ENCODE peak calls at places on chromosomes 7 and 10, in five cellular contexts. One of them, this sample, is unnamed. For H3K9me3, the result is how much of the 10 kb centered on the place peaks cover.

GRCh38 chr7:64877714-64878610 is 25.1 kb upstream of the ZNF273 start:
- DNase-seq in SK-N-SH: peak
- DNase-seq in IMR-90: no peak
- DNase-seq in K562: no peak
- DNase-seq in HepG2: no peak
- DNase-seq in this sample: no peak

GRCh38 chr10:97222346-97222961 is 36.7 kb upstream of the SLIT1 start:
- DNase-seq in SK-N-SH: peak
- DNase-seq in IMR-90: no peak
- DNase-seq in K562: peak
- DNase-seq in HepG2: no peak
- DNase-seq in this sample: no peak

GRCh38 chr7:78265486-78265885 is 466.9 kb downstream of the PHTF2 start:
- DNase-seq in SK-N-SH: no peak
- DNase-seq in IMR-90: no peak
- DNase-seq in K562: no peak
- DNase-seq in HepG2: no peak
- DNase-seq in this sample: no peak

GRCh38 chr10:131853610-131853964 is 47.2 kb upstream of the PPP2R2D start:
- DNase-seq in SK-N-SH: no peak
- DNase-seq in IMR-90: no peak
- DNase-seq in K562: no peak
- DNase-seq in HepG2: no peak
- DNase-seq in this sample: no peak

GRCh38 chr10:10498781-10499180 is 518.9 kb upstream of the CELF2 start:
- DNase-seq in SK-N-SH: no peak
- DNase-seq in IMR-90: peak
- DNase-seq in K562: no peak
- DNase-seq in HepG2: no peak
- DNase-seq in this sample: no peak

GRCh38 chr7:141203177-141203576 is 129.3 kb downstream of the TMEM178B start:
- DNase-seq in SK-N-SH: no peak
- DNase-seq in IMR-90: no peak
- DNase-seq in K562: no peak
- DNase-seq in HepG2: no peak
- DNase-seq in this sample: no peak

GRCh38 chr10:78528749-78529204 is 495.1 kb downstream of the RPS24 start:
- DNase-seq in SK-N-SH: no peak
- DNase-seq in IMR-90: no peak
- DNase-seq in K562: no peak
- DNase-seq in HepG2: peak
- DNase-seq in this sample: no peak

GRCh38 chr7:134547738-134548054 is 1.2 kb upstream of the AKR1B15 start:
- DNase-seq in SK-N-SH: no peak
- DNase-seq in IMR-90: peak
- DNase-seq in K562: peak
- DNase-seq in HepG2: no peak
- DNase-seq in this sample: peak

GRCh38 chr10:106217627-106218026 is 946.9 kb downstream of the SORCS1 start:
- DNase-seq in SK-N-SH: no peak
- DNase-seq in IMR-90: no peak
- DNase-seq in K562: no peak
- DNase-seq in HepG2: no peak
- DNase-seq in this sample: no peak

GRCh38 chr7:151244871-151245346 is 3.6 kb downstream of the SMARCD3 start:
- DNase-seq in SK-N-SH: peak
- DNase-seq in IMR-90: no peak
- DNase-seq in K562: no peak
- DNase-seq in HepG2: no peak
- DNase-seq in this sample: no peak

GRCh38 chr7:127946081-127946480 is 85.2 kb downstream of the LRRC4 start:
- DNase-seq in SK-N-SH: no peak
- DNase-seq in IMR-90: no peak
- DNase-seq in K562: no peak
- DNase-seq in HepG2: no peak
- DNase-seq in this sample: no peak

GRCh38 chr7:68865351-68865885 is 732.9 kb upstream of the AUTS2 start:
- DNase-seq in SK-N-SH: no peak
- DNase-seq in IMR-90: no peak
- DNase-seq in K562: no peak
- DNase-seq in HepG2: no peak
- DNase-seq in this sample: no peak

GRCh38 chr7:107408349-107408748 is 61.5 kb upstream of the GPR22 start:
- DNase-seq in SK-N-SH: no peak
- DNase-seq in IMR-90: peak
- DNase-seq in K562: no peak
- DNase-seq in HepG2: no peak
- DNase-seq in this sample: no peak

GRCh38 chr7:107414198-107414597 is 55.7 kb upstream of the GPR22 start:
- DNase-seq in SK-N-SH: no peak
- DNase-seq in IMR-90: no peak
- DNase-seq in K562: no peak
- DNase-seq in HepG2: no peak
- DNase-seq in this sample: no peak
- TF ChIP-seq SMC3 in SK-N-SH: no peak
- TF ChIP-seq SMC3 in IMR-90: no peak
- TF ChIP-seq SMC3 in K562: no peak
- TF ChIP-seq SMC3 in HepG2: no peak
- TF ChIP-seq SMC3 in this sample: no peak

DNA sequence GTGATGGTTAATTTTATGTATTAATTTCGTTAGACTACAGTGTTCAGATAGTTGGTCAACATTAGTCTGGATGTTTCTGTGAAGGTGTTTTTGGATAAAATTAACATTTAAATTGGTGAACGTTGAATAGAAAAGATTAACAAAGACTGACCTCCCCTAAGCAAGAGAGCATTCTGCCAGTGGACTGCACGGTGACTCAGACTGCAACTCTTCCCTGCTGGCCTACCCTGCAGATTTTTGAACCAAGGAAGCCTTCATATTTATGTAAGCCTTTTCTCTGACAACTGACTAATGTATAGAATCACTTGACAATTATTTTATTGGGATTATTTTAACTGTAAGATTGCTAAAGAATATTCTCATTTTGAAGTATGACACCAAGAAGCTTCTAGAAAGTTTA is 7.9 kb upstream of the ZNF248 start:
- DNase-seq in SK-N-SH: no peak
- DNase-seq in IMR-90: peak
- DNase-seq in K562: no peak
- DNase-seq in HepG2: no peak
- DNase-seq in this sample: no peak
- H3K9me3 ChIP-seq in SK-N-SH: under half
- H3K9me3 ChIP-seq in IMR-90: under half
- H3K9me3 ChIP-seq in K562: under half
- H3K9me3 ChIP-seq in HepG2: under half
- H3K9me3 ChIP-seq in this sample: under half

DNA sequence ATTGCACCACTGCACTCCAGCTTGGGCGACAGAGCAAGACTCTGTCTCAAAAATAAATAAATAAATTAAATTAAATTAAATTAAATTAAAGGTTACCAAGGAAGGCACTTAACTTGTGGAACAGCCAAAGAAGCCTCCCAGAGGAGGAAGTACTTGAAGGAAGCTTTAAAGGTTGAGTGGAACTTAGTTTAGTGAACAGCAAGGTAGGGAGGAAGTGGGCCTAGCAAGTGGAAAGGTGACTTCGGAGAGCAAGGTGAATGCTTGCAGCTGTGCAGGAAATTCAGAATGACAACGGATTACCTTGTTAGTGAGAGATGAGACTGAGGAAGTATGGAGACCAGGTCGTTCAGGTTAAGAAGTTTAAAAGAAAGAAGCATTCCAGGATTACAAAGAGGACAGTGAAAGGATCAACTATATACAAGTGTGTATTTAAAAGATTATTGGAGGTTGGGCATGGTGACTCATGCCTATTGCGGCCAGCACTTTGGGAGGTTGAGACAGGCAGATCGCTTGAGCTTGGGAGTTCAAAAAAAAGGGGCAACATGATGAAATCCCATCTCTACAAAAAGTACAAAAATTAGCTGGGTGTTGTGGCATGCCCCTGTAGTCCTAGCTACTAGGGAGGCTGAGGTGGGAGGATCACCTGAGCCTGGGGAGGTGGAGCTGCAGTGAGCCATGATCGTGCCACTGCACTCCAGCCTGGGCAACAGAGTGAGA is 12.8 kb upstream of the RPEL1 start:
- DNase-seq in SK-N-SH: no peak
- DNase-seq in IMR-90: peak
- DNase-seq in K562: no peak
- DNase-seq in HepG2: peak
- DNase-seq in this sample: peak
- H3K4me2 ChIP-seq in SK-N-SH: no peak
- H3K4me2 ChIP-seq in IMR-90: peak
- H3K4me2 ChIP-seq in K562: no peak
- H3K4me2 ChIP-seq in HepG2: peak
- H3K4me2 ChIP-seq in this sample: peak

GRCh38 chr7:154767194-154767593 is 235.7 kb downstream of the PAXIP1 start:
- DNase-seq in SK-N-SH: no peak
- DNase-seq in IMR-90: no peak
- DNase-seq in K562: no peak
- DNase-seq in HepG2: no peak
- DNase-seq in this sample: no peak

GRCh38 chr7:154770361-154770760 is 232.6 kb downstream of the PAXIP1 start:
- DNase-seq in SK-N-SH: no peak
- DNase-seq in IMR-90: no peak
- DNase-seq in K562: no peak
- DNase-seq in HepG2: no peak
- DNase-seq in this sample: no peak

GRCh38 chr7:154769011-154769410 is 233.9 kb downstream of the PAXIP1 start:
- DNase-seq in SK-N-SH: no peak
- DNase-seq in IMR-90: no peak
- DNase-seq in K562: no peak
- DNase-seq in HepG2: no peak
- DNase-seq in this sample: no peak

GRCh38 chr7:154769527-154769926 is 233.4 kb downstream of the PAXIP1 start:
- DNase-seq in SK-N-SH: no peak
- DNase-seq in IMR-90: no peak
- DNase-seq in K562: no peak
- DNase-seq in HepG2: no peak
- DNase-seq in this sample: no peak

DNA sequence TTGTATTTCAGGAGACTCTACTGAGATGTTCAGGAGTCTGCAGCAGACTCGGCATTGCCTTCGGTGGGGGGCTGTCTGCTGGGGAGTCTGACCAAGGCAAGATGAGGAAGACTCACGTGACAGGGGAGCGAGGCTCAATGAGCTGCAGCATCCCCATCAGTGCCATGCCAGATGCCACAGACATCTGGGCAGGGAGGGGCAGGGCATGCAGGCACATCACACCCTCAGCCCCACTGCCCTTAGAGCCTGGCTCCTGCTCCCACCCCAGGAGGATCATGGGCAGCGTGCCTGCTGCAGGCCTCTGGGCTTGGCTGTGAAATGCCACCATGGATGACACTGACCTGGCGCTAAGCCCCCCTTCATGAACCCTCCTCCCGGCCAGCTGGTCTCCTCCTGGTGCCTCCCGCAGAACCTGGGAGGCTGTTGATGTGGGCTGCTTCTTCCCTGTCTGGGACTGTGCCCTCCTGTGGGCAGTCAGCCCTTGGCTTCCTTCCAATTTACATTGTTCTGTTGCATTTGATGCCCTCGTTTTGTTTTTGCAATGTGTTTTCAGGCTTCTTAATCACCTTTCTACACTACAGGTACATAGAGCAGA is 235.0 kb downstream of the PAXIP1 start:
- DNase-seq in SK-N-SH: peak
- DNase-seq in IMR-90: no peak
- DNase-seq in K562: no peak
- DNase-seq in HepG2: no peak
- DNase-seq in this sample: no peak
- TF ChIP-seq SMC3 in SK-N-SH: no peak
- TF ChIP-seq SMC3 in IMR-90: no peak
- TF ChIP-seq SMC3 in K562: no peak
- TF ChIP-seq SMC3 in HepG2: no peak
- TF ChIP-seq SMC3 in this sample: no peak

DNA sequence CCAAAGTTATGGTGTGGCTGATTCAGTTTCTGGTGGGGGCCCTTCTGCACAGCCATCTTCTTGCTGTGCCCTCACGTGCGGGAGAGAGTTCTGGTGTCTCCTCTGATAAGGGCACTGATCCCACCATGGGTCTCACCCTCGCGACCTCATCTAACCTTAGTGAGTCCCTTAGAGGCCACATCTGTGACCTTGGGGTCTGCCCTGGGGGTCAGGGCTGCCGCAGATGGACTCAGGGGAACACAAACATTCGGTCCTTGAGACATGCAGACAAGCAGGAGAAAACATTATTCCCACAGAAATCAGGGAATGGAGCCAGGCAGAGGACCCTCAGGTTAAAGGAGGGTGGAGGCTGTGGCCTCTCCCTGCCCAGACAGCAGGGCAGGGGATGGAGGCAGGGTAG is 177.9 kb downstream of the DNAJB6 start:
- DNase-seq in SK-N-SH: no peak
- DNase-seq in IMR-90: no peak
- DNase-seq in K562: no peak
- DNase-seq in HepG2: no peak
- DNase-seq in this sample: no peak
- H3K9me3 ChIP-seq in SK-N-SH: under half
- H3K9me3 ChIP-seq in IMR-90: under half
- H3K9me3 ChIP-seq in K562: under half
- H3K9me3 ChIP-seq in HepG2: under half
- H3K9me3 ChIP-seq in this sample: under half

GRCh38 chr7:74499835-74500388 is 46.2 kb downstream of the GTF2IRD1 start:
- DNase-seq in SK-N-SH: no peak
- DNase-seq in IMR-90: no peak
- DNase-seq in K562: no peak
- DNase-seq in HepG2: no peak
- DNase-seq in this sample: no peak
- H3K4me2 ChIP-seq in SK-N-SH: no peak
- H3K4me2 ChIP-seq in IMR-90: no peak
- H3K4me2 ChIP-seq in K562: no peak
- H3K4me2 ChIP-seq in HepG2: no peak
- H3K4me2 ChIP-seq in this sample: no peak

GRCh38 chr7:33334349-33334748 is 205.0 kb downstream of the BBS9 start:
- DNase-seq in SK-N-SH: peak
- DNase-seq in IMR-90: peak
- DNase-seq in K562: peak
- DNase-seq in HepG2: peak
- DNase-seq in this sample: no peak

GRCh38 chr7:33336820-33337219 is 207.5 kb downstream of the BBS9 start:
- DNase-seq in SK-N-SH: no peak
- DNase-seq in IMR-90: no peak
- DNase-seq in K562: no peak
- DNase-seq in HepG2: no peak
- DNase-seq in this sample: no peak

GRCh38 chr7:33339074-33339805 is 209.9 kb downstream of the BBS9 start:
- DNase-seq in SK-N-SH: no peak
- DNase-seq in IMR-90: no peak
- DNase-seq in K562: peak
- DNase-seq in HepG2: no peak
- DNase-seq in this sample: no peak
- TF ChIP-seq SMC3 in SK-N-SH: no peak
- TF ChIP-seq SMC3 in IMR-90: no peak
- TF ChIP-seq SMC3 in K562: no peak
- TF ChIP-seq SMC3 in HepG2: no peak
- TF ChIP-seq SMC3 in this sample: no peak